ENCODE peak calls at places on chromosomes 5 and 9, in ten cellular contexts. I, L, D, S, M, P, K, Q, O and A are unnamed samples.

GRCh38 chr5:134396274-134396673 is 15.4 kb downstream of the CDKN2AIPNL start:
- DNase-seq in M (no peak), Q (no peak), L (no peak), K (no peak), D (no peak), I (no peak), S (no peak), P (no peak), O (no peak), A (no peak)

GRCh38 chr5:116567100-116567499 is 7.5 kb downstream of the SEMA6A start:
- DNase-seq in D (no peak), P (no peak), Q (no peak), M (no peak), L (no peak), K (no peak), S (no peak), I (no peak), O (no peak), A (no peak)

GRCh38 chr9:95313010-95313498 is 4.5 kb downstream of the FANCC start:
- DNase-seq in M (no peak), I (peak), O (peak), L (peak), S (peak), K (peak), Q (peak), P (peak), D (peak), A (no peak)

GRCh38 chr5:111645303-111645838 is 111.6 kb downstream of the NREP start:
- DNase-seq in P (no peak), M (no peak), S (no peak), K (no peak), D (no peak), I (no peak), L (no peak), O (no peak), Q (no peak), A (no peak)

GRCh38 chr5:167643616-167644015 is 647.8 kb upstream of the WWC1 start:
- DNase-seq in P (no peak), Q (no peak), S (no peak), O (no peak), I (no peak), L (peak), K (no peak), M (no peak), D (peak), A (no peak)

GRCh38 chr9:14312721-14313377 is 1.1 kb downstream of the NFIB start:
- DNase-seq in D (no peak), Q (peak), K (peak), M (no peak), P (peak), S (peak), L (peak), O (peak), I (peak), A (no peak)

GRCh38 chr9:908806-909205 is 67.3 kb downstream of the DMRT1 start:
- DNase-seq in K (no peak), L (no peak), P (no peak), D (no peak), O (no peak), S (no peak), I (no peak), Q (no peak), M (no peak), A (no peak)

GRCh38 chr9:105024529-105024928 is 96.6 kb upstream of the ABCA1 start:
- DNase-seq in P (no peak), K (no peak), S (no peak), D (no peak), Q (no peak), L (no peak), I (no peak), O (no peak), M (no peak), A (no peak)

GRCh38 chr5:153613143-153613542 is 122.7 kb downstream of the GRIA1 start:
- DNase-seq in K (no peak), S (peak), I (no peak), O (no peak), L (peak), D (no peak), Q (no peak), M (no peak), P (no peak), A (no peak)

GRCh38 chr5:180804129-180804601 is 1.6 kb upstream of the MGAT1 start:
- DNase-seq in P (no peak), L (no peak), S (no peak), Q (no peak), K (no peak), D (no peak), M (peak), O (no peak), I (no peak), A (no peak)

GRCh38 chr5:6475626-6476312 is 27.1 kb downstream of the UBE2QL1 start:
- DNase-seq in K (no peak), M (no peak), D (no peak), I (no peak), Q (no peak), O (no peak), L (no peak), P (no peak), S (no peak), A (no peak)

GRCh38 chr5:71631070-71631469 is 43.9 kb downstream of the MCCC2 start:
- DNase-seq in S (no peak), Q (peak), K (no peak), L (no peak), I (no peak), M (no peak), O (no peak), D (no peak), P (no peak), A (no peak)

GRCh38 chr5:159105318-159106053 is 5.8 kb upstream of the EBF1 start:
- DNase-seq in D (no peak), O (peak), I (no peak), K (no peak), P (no peak), M (no peak), Q (no peak), S (no peak), L (no peak), A (no peak)

GRCh38 chr9:121609845-121610637 is 41.4 kb upstream of the DAB2IP start:
- DNase-seq in L (peak), O (no peak), P (peak), I (no peak), D (peak), Q (peak), K (peak), M (no peak), S (peak), A (no peak)

GRCh38 chr9:125240649-125240999 is 519 bp downstream of the HSPA5 start:
- DNase-seq in Q (peak), O (peak), S (peak), I (no peak), K (peak), P (peak), D (peak), M (no peak), L (peak), A (peak)

GRCh38 chr9:95130484-95130883 is 187.0 kb downstream of the FANCC start:
- DNase-seq in O (no peak), K (no peak), M (no peak), Q (no peak), D (no peak), S (no peak), L (peak), I (no peak), P (no peak), A (no peak)

GRCh38 chr5:72347801-72348305 is 27.7 kb downstream of the PTCD2 start:
- DNase-seq in M (no peak), Q (no peak), K (no peak), D (peak), O (no peak), S (peak), L (peak), P (no peak), I (no peak), A (peak)

GRCh38 chr9:125142560-125143376 is 560 bp downstream of the SCAI start:
- DNase-seq in M (peak), Q (no peak), I (no peak), P (no peak), D (peak), O (no peak), L (no peak), S (no peak), K (no peak), A (peak)

GRCh38 chr5:167821669-167822068 is 469.8 kb upstream of the WWC1 start:
- DNase-seq in K (no peak), L (no peak), Q (no peak), M (no peak), P (no peak), D (no peak), O (no peak), I (no peak), S (no peak), A (no peak)

GRCh38 chr9:19232830-19233194 is 2.3 kb downstream of the DENND4C start:
- DNase-seq in O (no peak), P (no peak), D (peak), M (no peak), L (peak), I (no peak), S (peak), Q (no peak), K (no peak), A (peak)

GRCh38 chr9:33924978-33925797 is 108.2 kb downstream of the UBE2R2 start:
- DNase-seq in M (no peak), I (no peak), P (no peak), O (peak), K (no peak), Q (peak), D (peak), L (peak), S (peak), A (peak)

GRCh38 chr9:33923079-33923478 is 106.1 kb downstream of the UBE2R2 start:
- DNase-seq in L (no peak), S (no peak), Q (no peak), I (no peak), M (no peak), D (no peak), O (no peak), K (no peak), P (no peak), A (no peak)

GRCh38 chr9:33919276-33919897 is 102.4 kb downstream of the UBE2R2 start:
- DNase-seq in L (no peak), M (no peak), Q (peak), P (no peak), S (no peak), I (no peak), D (no peak), K (no peak), O (no peak), A (no peak)

GRCh38 chr9:33923998-33924701 is 107.2 kb downstream of the UBE2R2 start:
- DNase-seq in P (peak), O (no peak), M (no peak), L (no peak), K (peak), S (no peak), D (no peak), Q (no peak), I (no peak), A (no peak)

DNA sequence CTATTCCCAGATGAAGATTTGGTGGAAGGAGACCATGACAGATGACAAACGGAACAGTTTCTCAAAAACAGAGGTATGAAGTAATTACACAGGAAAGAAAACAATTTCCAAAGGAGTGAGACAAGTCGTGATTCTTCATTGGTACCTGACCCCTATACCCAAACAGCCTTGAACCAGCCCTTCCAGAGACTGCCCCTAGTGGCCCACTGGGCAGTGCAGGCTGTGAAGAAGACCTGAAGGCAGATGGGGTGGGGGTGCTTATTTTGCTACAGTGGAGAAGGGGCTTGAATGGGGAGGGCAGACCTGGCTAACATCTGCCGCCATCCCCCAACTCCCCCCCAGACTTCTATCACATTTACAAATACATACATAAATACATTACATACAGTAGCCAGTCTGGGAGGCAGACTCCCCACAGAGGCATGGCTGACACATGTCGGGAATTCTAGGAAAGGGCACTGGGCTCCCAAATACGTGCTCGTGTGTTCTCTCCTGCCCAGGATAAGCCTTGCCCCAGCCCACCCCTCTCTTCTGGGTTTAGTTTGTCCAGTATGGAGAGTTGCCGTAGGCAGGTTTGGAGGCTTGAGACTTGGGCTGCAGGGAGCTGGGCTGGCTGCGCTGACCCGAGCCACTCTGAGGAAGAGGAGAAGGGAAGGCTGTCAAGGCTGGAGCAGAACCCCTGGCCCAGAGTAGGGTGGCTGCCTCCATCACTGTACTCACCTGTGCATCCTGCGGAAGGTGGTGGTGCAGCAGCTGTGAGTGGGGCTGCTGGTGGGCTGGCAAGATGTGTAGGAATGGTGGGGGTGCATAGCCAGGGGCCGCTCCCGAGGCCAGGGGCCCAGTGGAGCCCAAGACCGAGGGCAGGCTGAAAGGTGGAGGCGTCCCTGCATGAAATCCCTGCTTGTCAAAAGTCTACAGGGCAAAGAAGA is 105.3 kb downstream of the UBE2R2 start:
- DNase-seq in Q (no peak), P (no peak), I (no peak), L (peak), O (peak), D (peak), M (no peak), S (peak), K (no peak), A (peak)
- TF ChIP-seq CTCF in Q (peak), P (peak), I (peak), L (peak), O (peak), D (peak), M (peak), S (peak), K (peak), A (peak)

DNA sequence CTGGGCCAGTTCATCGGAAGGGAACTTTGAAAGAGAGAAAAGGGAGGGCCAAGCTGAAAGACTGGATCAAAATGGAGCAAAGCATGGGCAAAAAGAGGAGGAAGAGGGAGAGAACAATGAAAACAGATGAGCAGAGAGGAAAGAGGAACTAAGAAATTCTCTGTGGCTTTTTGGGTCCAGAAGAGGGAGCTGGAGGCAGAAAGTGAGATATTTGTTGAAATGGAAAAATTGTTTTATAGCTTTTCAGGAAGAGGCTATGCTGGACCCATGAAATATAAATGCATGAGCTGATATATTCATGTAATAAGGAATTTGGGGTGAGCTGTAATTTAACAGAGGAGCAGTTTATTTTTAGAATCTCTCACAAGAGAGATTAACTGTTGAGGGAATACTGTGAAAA is 457.3 kb downstream of the DMAC1 start:
- DNase-seq in K (no peak), Q (no peak), M (no peak), D (peak), P (no peak), O (no peak), I (no peak), L (no peak), S (no peak), A (peak)
- TF ChIP-seq CTCF in K (peak), Q (peak), M (no peak), D (peak), P (peak), O (no peak), I (peak), L (no peak), S (peak), A (no peak)

GRCh38 chr5:150347003-150347402 is 10.5 kb upstream of the TCOF1 start:
- DNase-seq in Q (no peak), S (no peak), M (no peak), P (no peak), O (no peak), K (no peak), D (no peak), L (no peak), I (no peak), A (no peak)

GRCh38 chr5:150352531-150353394 is 4.7 kb upstream of the TCOF1 start:
- DNase-seq in I (no peak), P (no peak), L (no peak), Q (no peak), S (no peak), M (no peak), D (no peak), K (no peak), O (no peak), A (no peak)

GRCh38 chr5:150349681-150350275 is 7.7 kb upstream of the TCOF1 start:
- DNase-seq in I (no peak), K (no peak), P (no peak), Q (no peak), M (no peak), L (no peak), D (no peak), S (no peak), O (no peak), A (no peak)

GRCh38 chr5:150353395-150353675 is 4.2 kb upstream of the TCOF1 start:
- DNase-seq in P (no peak), Q (no peak), L (no peak), O (no peak), K (no peak), S (no peak), I (no peak), D (no peak), M (no peak), A (no peak)

DNA sequence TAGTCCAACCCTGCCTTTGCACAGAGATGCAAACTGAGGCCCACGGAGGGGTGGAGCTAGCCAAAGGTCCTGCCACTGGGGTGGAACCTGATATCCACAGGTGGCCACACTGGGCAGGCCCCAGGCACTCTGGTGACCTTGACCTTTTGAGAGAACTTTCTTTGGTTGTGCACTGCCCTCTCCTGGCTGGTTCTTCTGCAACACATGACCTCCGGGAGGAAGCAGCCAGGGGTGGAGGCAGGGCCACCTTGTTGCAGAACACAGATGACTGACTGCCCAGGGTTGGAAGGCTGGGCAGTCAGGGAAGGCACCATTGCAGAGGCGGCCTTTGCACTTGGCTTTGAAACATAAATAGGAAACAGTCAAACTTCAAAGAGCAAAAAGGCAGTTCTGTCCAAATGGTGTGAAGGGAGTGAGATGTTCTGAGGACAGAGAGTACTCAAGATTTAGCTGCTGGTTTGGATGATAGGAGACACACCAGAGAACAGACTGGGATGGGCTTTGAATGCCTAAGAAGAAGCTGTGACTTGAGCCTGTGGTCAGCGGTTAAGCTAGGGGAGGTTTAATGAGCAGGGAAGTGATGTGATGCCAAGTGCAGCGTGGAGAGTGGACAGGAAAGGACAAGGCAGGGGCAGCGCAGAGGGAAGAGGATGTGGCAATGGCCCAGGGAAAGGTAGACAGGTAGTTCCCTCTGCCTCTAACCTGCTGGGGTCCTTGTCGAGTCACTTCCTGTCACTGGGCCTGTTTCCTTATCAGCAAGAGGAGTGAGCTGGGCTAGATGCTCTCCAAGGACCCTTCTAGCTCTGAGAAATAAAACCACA is 6.8 kb upstream of the TCOF1 start:
- DNase-seq in S (peak), O (peak), K (peak), I (peak), P (peak), D (peak), Q (peak), M (peak), L (peak), A (peak)
- TF ChIP-seq CTCF in S (peak), O (peak), K (peak), I (peak), P (peak), D (peak), Q (peak), M (peak), L (peak), A (peak)

DNA sequence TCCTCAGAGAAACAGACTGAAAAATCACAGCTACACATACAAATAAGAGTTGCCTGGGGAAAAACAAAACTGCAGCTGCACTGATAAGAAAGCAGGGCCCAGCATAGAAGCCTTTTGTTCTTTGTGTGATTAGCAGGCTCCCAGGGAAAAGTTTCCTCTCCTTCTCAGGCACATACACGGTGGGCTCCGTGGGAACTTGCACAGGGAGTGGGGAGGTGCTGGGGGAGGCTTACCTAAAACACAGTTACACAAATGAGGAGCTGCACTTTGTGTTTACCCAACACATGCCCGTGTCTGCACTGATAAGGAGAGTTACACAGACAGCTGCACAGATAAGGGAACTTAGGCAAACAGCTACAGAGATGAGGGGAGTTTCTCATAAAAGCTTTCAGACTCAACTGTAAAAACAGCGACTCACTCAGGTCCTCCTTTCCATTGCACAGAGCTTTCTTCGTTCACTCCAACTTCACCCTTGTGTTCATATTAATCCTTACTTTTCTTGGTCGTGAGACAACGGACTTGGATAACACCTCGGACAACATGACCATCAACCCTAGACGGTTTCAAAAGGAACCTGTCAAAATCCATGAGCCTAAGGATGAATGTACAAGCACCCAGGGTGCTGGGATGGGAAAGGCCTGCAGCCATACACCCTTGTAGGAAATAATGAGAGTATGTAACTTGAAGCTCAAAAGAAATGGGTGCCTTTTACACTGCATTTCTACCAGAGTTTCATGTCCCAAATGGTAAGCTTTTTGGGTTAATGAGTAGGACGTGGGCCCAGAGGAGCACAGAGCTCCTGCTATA is 50.8 kb downstream of the SERINC5 start:
- DNase-seq in M (no peak), K (no peak), O (peak), Q (no peak), D (peak), P (no peak), S (no peak), L (no peak), I (no peak), A (no peak)
- TF ChIP-seq CTCF in M (peak), K (no peak), O (no peak), Q (no peak), D (peak), P (no peak), S (no peak), L (no peak), I (no peak), A (no peak)

DNA sequence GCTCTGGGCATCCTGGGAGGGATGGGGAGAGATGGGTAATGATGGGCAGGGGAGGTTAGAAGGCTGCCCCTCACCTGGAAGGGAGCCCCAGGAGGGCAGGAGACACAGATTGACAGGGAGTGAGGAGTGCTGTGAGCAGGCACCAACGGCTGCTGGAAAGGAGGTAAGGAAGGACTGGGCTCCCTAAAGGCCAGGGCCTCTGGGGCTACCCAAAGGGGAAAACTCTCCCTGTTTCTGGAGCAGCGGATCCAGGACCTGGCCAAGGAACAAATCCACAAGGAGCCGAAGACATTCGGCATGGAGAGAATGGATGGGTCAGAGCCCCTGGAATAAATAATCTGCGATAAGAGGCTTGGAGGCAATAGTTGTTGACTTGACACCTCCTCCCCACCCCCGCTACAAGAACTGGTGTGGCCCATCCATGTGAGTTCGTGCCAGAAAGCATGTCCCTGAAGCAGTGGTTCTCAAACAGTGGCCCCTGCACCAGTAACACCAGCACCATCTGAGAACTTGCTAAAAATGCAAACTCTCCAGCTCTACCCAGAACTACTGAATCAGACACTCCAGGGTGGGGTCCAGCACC is 208.3 kb downstream of the GABBR2 start:
- DNase-seq in D (no peak), K (no peak), Q (no peak), S (no peak), P (no peak), L (no peak), O (no peak), I (no peak), M (no peak), A (no peak)
- TF ChIP-seq CTCF in D (no peak), K (no peak), Q (no peak), S (no peak), P (no peak), L (no peak), O (no peak), I (no peak), M (no peak), A (no peak)